ENCODE peak calls at places on chromosomes 12 and 14, in five cellular contexts. W is NB4; V is Jurkat, Clone E6-1; D is ELR; H is foreskin fibroblast. T is an unnamed sample.

GRCh38 chr14:69625299-69626131 is 14.1 kb downstream of the SUSD6 start:
- DNase-seq in W (peak), V (peak), D (peak), H (no peak), T (peak)

GRCh38 chr12:94230357-94230905 is 82.1 kb downstream of the PLXNC1 start:
- DNase-seq in W (no peak), V (peak), D (no peak), H (no peak), T (peak)

GRCh38 chr12:67890726-67891125 is 98.5 kb upstream of the IFNG-AS1 start:
- DNase-seq in W (no peak), V (no peak), D (no peak), H (no peak), T (no peak)

GRCh38 chr12:67646775-67647174 is 1.8 kb upstream of the DYRK2 start:
- DNase-seq in W (no peak), V (no peak), D (no peak), H (no peak), T (no peak)

GRCh38 chr14:65791551-65791981 is 379.0 kb downstream of the FUT8 start:
- DNase-seq in W (peak), V (peak), D (peak), H (peak), T (peak)

GRCh38 chr14:80055226-80055625 is 156.1 kb downstream of the DIO2 start:
- DNase-seq in W (no peak), V (no peak), D (no peak), H (peak), T (no peak)

GRCh38 chr12:124422570-124423523 is 128.0 kb downstream of the RFLNA start:
- DNase-seq in W (no peak), V (no peak), D (peak), H (peak), T (peak)

GRCh38 chr14:75579882-75580281 is 1.5 kb downstream of the FLVCR2 start:
- DNase-seq in W (no peak), V (no peak), D (no peak), H (peak), T (no peak)

GRCh38 chr12:85504164-85504563 is 224.1 kb downstream of the ALX1 start:
- DNase-seq in W (no peak), V (no peak), D (no peak), H (no peak), T (no peak)

GRCh38 chr14:101814869-101815268 is 53.4 kb downstream of the PPP2R5C start:
- DNase-seq in W (no peak), V (no peak), D (no peak), H (no peak), T (no peak)

GRCh38 chr12:54988402-54989054 is 4.0 kb upstream of the TESPA1 start:
- DNase-seq in W (no peak), V (no peak), D (no peak), H (peak), T (no peak)

GRCh38 chr14:71687115-71687836 is 245.0 kb upstream of the RGS6 start:
- DNase-seq in W (no peak), V (no peak), D (no peak), H (peak), T (no peak)

GRCh38 chr12:108567388-108567787 is 5.0 kb downstream of the ISCU start:
- DNase-seq in W (no peak), V (no peak), D (no peak), H (no peak), T (no peak)

GRCh38 chr14:63200035-63200740 is 4.1 kb upstream of the RHOJ start:
- DNase-seq in W (no peak), V (no peak), D (no peak), H (no peak), T (no peak)

GRCh38 chr14:61889914-61890351 is 127.7 kb downstream of the SNAPC1 start:
- DNase-seq in W (peak), V (peak), D (peak), H (no peak), T (no peak)

GRCh38 chr12:119613319-119613936 is 19.9 kb downstream of the TMEM233 start:
- DNase-seq in W (no peak), V (no peak), D (peak), H (no peak), T (peak)

GRCh38 chr12:70393787-70394519 is 27.9 kb downstream of the KCNMB4 start:
- DNase-seq in W (no peak), V (no peak), D (peak), H (peak), T (peak)